ENCODE peak calls at places on chromosomes 1 and 21, in seven cellular contexts. B is IMR-90, R is esophagus muscularis mucosa, T is OCI-LY7, Q is prostate gland, E is aorta, V is hepatocyte. N is an unnamed sample. For H3K9me3, the result is how much of the 10 kb centered on the place peaks cover.

GRCh38 chr1:44775930-44776748 is 799 bp downstream of the RPS8 start:
- DNase-seq in B (no peak), R (no peak), T (peak), Q (no peak), E (no peak), V (peak), N (no peak)

GRCh38 chr1:905071-905749 is 18.5 kb upstream of the SAMD11 start:
- DNase-seq in B (no peak), R (peak), T (peak), Q (peak), E (peak), V (peak), N (peak)

GRCh38 chr1:231340328-231341013 is 2.4 kb downstream of the SPRTN start:
- DNase-seq in B (no peak), R (no peak), T (no peak), Q (no peak), E (no peak), V (no peak), N (no peak)

GRCh38 chr1:84862810-84863251 is 30.2 kb downstream of the LPAR3 start:
- DNase-seq in B (no peak), R (no peak), T (no peak), Q (no peak), E (no peak), V (no peak), N (peak)

GRCh38 chr1:77170687-77171086 is 48.5 kb downstream of the PIGK start:
- DNase-seq in B (peak), R (no peak), T (no peak), Q (no peak), E (no peak), V (no peak), N (no peak)

GRCh38 chr21:41877901-41878830 is 978 bp downstream of the PRDM15 start:
- DNase-seq in B (peak), R (no peak), T (peak), Q (no peak), E (no peak), V (peak), N (peak)

GRCh38 chr21:14480601-14481000 is 65.5 kb downstream of the SAMSN1 start:
- DNase-seq in B (no peak), R (no peak), T (no peak), Q (no peak), E (no peak), V (no peak), N (no peak)

GRCh38 chr21:31548688-31549087 is 110.8 kb upstream of the SOD1 start:
- DNase-seq in B (no peak), R (no peak), T (no peak), Q (no peak), E (no peak), V (no peak), N (no peak)

GRCh38 chr1:220921991-220922390 is 42.7 kb downstream of the HLX start:
- DNase-seq in B (no peak), R (no peak), T (no peak), Q (no peak), E (no peak), V (no peak), N (no peak)

GRCh38 chr1:956636-957035 is 2.4 kb downstream of the NOC2L start:
- DNase-seq in B (no peak), R (no peak), T (no peak), Q (no peak), E (no peak), V (no peak), N (no peak)

GRCh38 chr1:186374313-186375151 is 521 bp downstream of the TPR start:
- DNase-seq in B (peak), R (no peak), T (peak), Q (peak), E (no peak), V (peak), N (no peak)

GRCh38 chr1:229094476-229095311 is 176.2 kb upstream of the RAB4A start:
- DNase-seq in B (peak), R (no peak), T (no peak), Q (no peak), E (no peak), V (peak), N (no peak)

GRCh38 chr1:4133541-4133940 is 233.5 kb upstream of the C1orf174 start:
- DNase-seq in B (no peak), R (no peak), T (no peak), Q (no peak), E (peak), V (no peak), N (no peak)
- H3K9me3 ChIP-seq in B (half or more), R (under half), T (under half), Q (under half), E (under half), V (under half), N (under half)

GRCh38 chr1:52836035-52836434 is 6.5 kb upstream of the ZYG11A start:
- DNase-seq in B (no peak), R (no peak), T (no peak), Q (no peak), E (no peak), V (no peak), N (no peak)

DNA sequence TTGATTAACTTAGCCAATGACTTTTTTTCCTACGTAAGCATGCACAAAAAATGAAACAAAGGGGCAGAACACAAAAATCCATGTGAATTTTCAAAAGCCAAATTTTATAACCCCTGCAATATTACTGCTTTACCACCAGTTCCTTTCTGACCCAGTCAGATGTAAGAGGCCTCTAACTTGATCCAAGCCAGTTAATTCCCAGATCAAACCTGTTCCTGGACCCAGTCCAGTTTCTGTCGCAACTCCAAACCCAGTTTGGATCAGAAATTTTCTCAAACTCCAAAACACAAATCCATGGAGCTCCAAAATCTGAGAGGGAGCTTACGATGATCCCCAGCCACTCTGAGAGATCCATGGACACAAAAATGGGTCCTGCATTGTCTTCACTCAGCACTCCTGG is 7.8 kb upstream of the ZYG11A start:
- DNase-seq in B (no peak), R (no peak), T (no peak), Q (no peak), E (no peak), V (no peak), N (no peak)
- H3K9me3 ChIP-seq in B (under half), R (under half), T (under half), Q (under half), E (under half), V (under half), N (under half)

DNA sequence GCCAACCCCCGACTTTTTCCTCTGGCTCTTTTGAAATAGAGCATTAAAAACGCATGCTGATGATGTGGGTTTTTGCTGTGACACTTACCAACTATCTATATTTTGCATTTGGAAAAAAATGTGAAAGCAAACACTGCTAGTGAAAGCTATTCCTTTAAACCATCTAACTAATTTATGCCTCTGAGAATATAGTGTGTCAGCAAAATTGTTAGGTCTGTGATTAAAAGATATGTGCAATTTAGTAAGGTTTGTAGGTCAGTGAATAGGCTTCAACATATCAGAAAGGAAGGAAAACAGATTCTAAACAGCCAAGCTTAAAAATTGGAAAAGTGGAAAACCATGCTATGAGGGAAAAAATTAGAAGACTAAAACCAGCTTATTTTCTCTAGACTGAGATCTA is 1929.3 kb downstream of the NCAM2 start:
- DNase-seq in B (no peak), R (no peak), T (no peak), Q (no peak), E (no peak), V (no peak), N (no peak)
- H3K9me3 ChIP-seq in B (under half), R (under half), T (under half), Q (under half), E (under half), V (under half), N (under half)

GRCh38 chr1:2946999-2947650 is 74.1 kb upstream of the ACTRT2 start:
- DNase-seq in B (no peak), R (no peak), T (no peak), Q (no peak), E (no peak), V (no peak), N (no peak)
- H3K9me3 ChIP-seq in B (half or more), R (under half), T (under half), Q (under half), E (under half), V (under half), N (under half)

GRCh38 chr1:73593379-73593778 is 604.6 kb downstream of the LRRIQ3 start:
- DNase-seq in B (no peak), R (no peak), T (no peak), Q (peak), E (no peak), V (peak), N (no peak)

GRCh38 chr1:73593804-73594203 is 604.2 kb downstream of the LRRIQ3 start:
- DNase-seq in B (no peak), R (no peak), T (no peak), Q (no peak), E (no peak), V (no peak), N (no peak)
- H3K9me3 ChIP-seq in B (under half), R (under half), T (under half), Q (under half), E (under half), V (under half), N (under half)

GRCh38 chr21:38229260-38229877 is 27.4 kb upstream of the KCNJ15 start:
- DNase-seq in B (no peak), R (peak), T (peak), Q (no peak), E (no peak), V (no peak), N (no peak)
- H3K9me3 ChIP-seq in B (under half), R (under half), T (under half), Q (under half), E (under half), V (under half), N (under half)

GRCh38 chr1:83555871-83556270 is 443.1 kb downstream of the TTLL7 start:
- DNase-seq in B (no peak), R (no peak), T (no peak), Q (no peak), E (no peak), V (no peak), N (no peak)

GRCh38 chr1:83559531-83559930 is 439.4 kb downstream of the TTLL7 start:
- DNase-seq in B (no peak), R (no peak), T (no peak), Q (no peak), E (no peak), V (no peak), N (no peak)

GRCh38 chr1:83552820-83553219 is 446.1 kb downstream of the TTLL7 start:
- DNase-seq in B (no peak), R (no peak), T (no peak), Q (no peak), E (no peak), V (no peak), N (no peak)

GRCh38 chr1:83559090-83559489 is 439.8 kb downstream of the TTLL7 start:
- DNase-seq in B (no peak), R (no peak), T (no peak), Q (no peak), E (no peak), V (no peak), N (no peak)

GRCh38 chr1:83554174-83554573 is 444.8 kb downstream of the TTLL7 start:
- DNase-seq in B (no peak), R (no peak), T (no peak), Q (no peak), E (no peak), V (no peak), N (no peak)
- H3K9me3 ChIP-seq in B (under half), R (under half), T (under half), Q (under half), E (under half), V (under half), N (under half)

GRCh38 chr1:8739377-8739776 is 78.1 kb downstream of the RERE start:
- DNase-seq in B (no peak), R (no peak), T (no peak), Q (no peak), E (no peak), V (no peak), N (no peak)
- H3K9me3 ChIP-seq in B (under half), R (under half), T (under half), Q (under half), E (under half), V (under half), N (under half)

DNA sequence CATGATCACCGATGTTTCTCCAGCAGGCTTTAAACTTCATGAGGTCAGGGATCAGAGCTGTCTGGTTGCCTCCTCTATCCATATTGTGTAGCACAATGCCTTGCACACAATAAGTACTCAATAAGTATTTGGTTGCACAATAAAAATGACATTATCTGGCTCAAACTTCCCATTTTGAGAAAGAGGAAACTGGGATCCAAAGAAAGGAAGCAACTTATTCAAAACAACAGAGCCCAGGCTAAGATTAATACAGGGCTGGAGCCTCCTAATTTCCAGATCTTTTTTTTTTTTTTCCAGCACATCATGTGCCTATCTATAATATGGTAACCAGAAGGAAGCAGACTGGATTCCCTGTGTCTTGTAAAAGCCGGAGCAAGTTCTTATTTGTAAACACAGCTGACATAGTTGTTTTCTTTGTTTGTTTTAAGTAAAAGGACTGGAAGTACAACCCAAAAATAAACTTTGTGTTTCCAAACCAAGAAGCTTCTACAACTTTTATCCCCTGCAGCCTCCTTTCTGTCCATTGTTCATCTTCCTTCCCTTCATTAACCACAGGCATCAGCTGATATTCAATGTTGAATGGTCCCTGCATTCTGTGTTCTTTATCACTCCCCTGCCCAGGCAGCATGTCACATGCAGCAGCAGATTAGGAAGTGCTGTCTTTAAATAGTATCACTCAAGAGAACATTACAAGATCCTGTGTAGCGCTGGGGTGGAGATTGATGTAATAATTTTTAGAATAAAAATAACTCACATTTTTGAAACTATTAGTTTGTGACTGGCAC is 71.2 kb upstream of the HOOK1 start:
- DNase-seq in B (no peak), R (no peak), T (no peak), Q (no peak), E (peak), V (no peak), N (no peak)
- H3K9me3 ChIP-seq in B (under half), R (under half), T (under half), Q (under half), E (under half), V (under half), N (under half)

GRCh38 chr21:8997011-8997440 is 1524.4 kb upstream of the TPTE start:
- DNase-seq in B (no peak), R (no peak), T (no peak), Q (no peak), E (no peak), V (no peak), N (no peak)
- H3K9me3 ChIP-seq in B (under half), R (under half), T (half or more), Q (under half), E (under half), V (under half), N (under half)

N was measured in T-helper 17 cell.